ENCODE peak calls at places on chromosomes 1 and 21, in eight cellular contexts. One of them, this sample, is unnamed.

GRCh38 chr1:67556297-67556900 is 126.2 kb upstream of the SERBP1 start:
- DNase-seq in stimulated activated CD4-positive, alpha-beta T cell treated with anti-CD3 and anti-CD28 coated beads, Interleukin-4, amount 100 ng/mL, for 4 hours: no peak
- DNase-seq in activated CD4-positive, alpha-beta T cell treated with anti-CD3 and anti-CD28 coated beads, Interleukin-2, amount 50 U/mL, for 4 hours: no peak
- DNase-seq in cardiac fibroblast: no peak
- DNase-seq in heart right ventricle: no peak
- DNase-seq in activated T-cell treated with anti-CD3 and anti-CD28 coated beads, Interleukin-2, amount 50 U/mL, for 72 hours: no peak
- DNase-seq in left ventricle myocardium inferior: no peak
- DNase-seq in BE2C: no peak
- DNase-seq in this sample: no peak

GRCh38 chr1:26696191-26696644 is 403 bp downstream of the ARID1A start:
- DNase-seq in stimulated activated CD4-positive, alpha-beta T cell treated with anti-CD3 and anti-CD28 coated beads, Interleukin-4, amount 100 ng/mL, for 4 hours: no peak
- DNase-seq in activated T-cell treated with anti-CD3 and anti-CD28 coated beads, Interleukin-2, amount 50 U/mL, for 72 hours: peak; percentile 44
- DNase-seq in left ventricle myocardium inferior: peak; percentile 45
- DNase-seq in activated CD4-positive, alpha-beta T cell treated with anti-CD3 and anti-CD28 coated beads, Interleukin-2, amount 50 U/mL, for 4 hours: peak; percentile 21
- DNase-seq in cardiac fibroblast: no peak
- DNase-seq in heart right ventricle: peak; percentile 46
- DNase-seq in BE2C: peak; percentile 11
- DNase-seq in this sample: peak; percentile 56

GRCh38 chr1:108107658-108108057 is 92.5 kb downstream of the SLC25A24 start:
- DNase-seq in cardiac fibroblast: peak; percentile 90
- DNase-seq in stimulated activated CD4-positive, alpha-beta T cell treated with anti-CD3 and anti-CD28 coated beads, Interleukin-4, amount 100 ng/mL, for 4 hours: peak; percentile 27
- DNase-seq in left ventricle myocardium inferior: no peak
- DNase-seq in activated T-cell treated with anti-CD3 and anti-CD28 coated beads, Interleukin-2, amount 50 U/mL, for 72 hours: peak; percentile 43
- DNase-seq in BE2C: no peak
- DNase-seq in heart right ventricle: no peak
- DNase-seq in activated CD4-positive, alpha-beta T cell treated with anti-CD3 and anti-CD28 coated beads, Interleukin-2, amount 50 U/mL, for 4 hours: peak; percentile 31
- DNase-seq in this sample: no peak

GRCh38 chr1:79193211-79194079 is 186.9 kb upstream of the ADGRL4 start:
- DNase-seq in heart right ventricle: no peak
- DNase-seq in activated T-cell treated with anti-CD3 and anti-CD28 coated beads, Interleukin-2, amount 50 U/mL, for 72 hours: no peak
- DNase-seq in cardiac fibroblast: peak; percentile 95
- DNase-seq in activated CD4-positive, alpha-beta T cell treated with anti-CD3 and anti-CD28 coated beads, Interleukin-2, amount 50 U/mL, for 4 hours: no peak
- DNase-seq in stimulated activated CD4-positive, alpha-beta T cell treated with anti-CD3 and anti-CD28 coated beads, Interleukin-4, amount 100 ng/mL, for 4 hours: no peak
- DNase-seq in left ventricle myocardium inferior: no peak
- DNase-seq in BE2C: no peak
- DNase-seq in this sample: no peak

GRCh38 chr1:29237906-29238600 is 1.7 kb downstream of the PTPRU start:
- DNase-seq in heart right ventricle: peak; percentile 68
- DNase-seq in activated CD4-positive, alpha-beta T cell treated with anti-CD3 and anti-CD28 coated beads, Interleukin-2, amount 50 U/mL, for 4 hours: no peak
- DNase-seq in stimulated activated CD4-positive, alpha-beta T cell treated with anti-CD3 and anti-CD28 coated beads, Interleukin-4, amount 100 ng/mL, for 4 hours: no peak
- DNase-seq in activated T-cell treated with anti-CD3 and anti-CD28 coated beads, Interleukin-2, amount 50 U/mL, for 72 hours: no peak
- DNase-seq in cardiac fibroblast: peak; percentile 21
- DNase-seq in BE2C: peak; percentile 39
- DNase-seq in left ventricle myocardium inferior: peak; percentile 58
- DNase-seq in this sample: peak; percentile 86

GRCh38 chr1:205578780-205579571 is 52.8 kb downstream of the ELK4 start:
- DNase-seq in heart right ventricle: no peak
- DNase-seq in left ventricle myocardium inferior: no peak
- DNase-seq in stimulated activated CD4-positive, alpha-beta T cell treated with anti-CD3 and anti-CD28 coated beads, Interleukin-4, amount 100 ng/mL, for 4 hours: no peak
- DNase-seq in cardiac fibroblast: no peak
- DNase-seq in activated CD4-positive, alpha-beta T cell treated with anti-CD3 and anti-CD28 coated beads, Interleukin-2, amount 50 U/mL, for 4 hours: no peak
- DNase-seq in BE2C: no peak
- DNase-seq in activated T-cell treated with anti-CD3 and anti-CD28 coated beads, Interleukin-2, amount 50 U/mL, for 72 hours: no peak
- DNase-seq in this sample: peak; percentile 68

GRCh38 chr1:27009601-27010197 is 3.0 kb downstream of the TENT5B start:
- DNase-seq in left ventricle myocardium inferior: peak; percentile 53
- DNase-seq in heart right ventricle: peak; percentile 31
- DNase-seq in BE2C: no peak
- DNase-seq in activated CD4-positive, alpha-beta T cell treated with anti-CD3 and anti-CD28 coated beads, Interleukin-2, amount 50 U/mL, for 4 hours: no peak
- DNase-seq in cardiac fibroblast: no peak
- DNase-seq in stimulated activated CD4-positive, alpha-beta T cell treated with anti-CD3 and anti-CD28 coated beads, Interleukin-4, amount 100 ng/mL, for 4 hours: no peak
- DNase-seq in activated T-cell treated with anti-CD3 and anti-CD28 coated beads, Interleukin-2, amount 50 U/mL, for 72 hours: no peak
- DNase-seq in this sample: peak; percentile 57

GRCh38 chr1:92933459-92933858 is 27.8 kb downstream of the DIPK1A start:
- DNase-seq in heart right ventricle: no peak
- DNase-seq in left ventricle myocardium inferior: no peak
- DNase-seq in BE2C: no peak
- DNase-seq in activated CD4-positive, alpha-beta T cell treated with anti-CD3 and anti-CD28 coated beads, Interleukin-2, amount 50 U/mL, for 4 hours: no peak
- DNase-seq in stimulated activated CD4-positive, alpha-beta T cell treated with anti-CD3 and anti-CD28 coated beads, Interleukin-4, amount 100 ng/mL, for 4 hours: no peak
- DNase-seq in activated T-cell treated with anti-CD3 and anti-CD28 coated beads, Interleukin-2, amount 50 U/mL, for 72 hours: no peak
- DNase-seq in cardiac fibroblast: peak; percentile 14
- DNase-seq in this sample: no peak

GRCh38 chr1:153963850-153964331 is 554 bp upstream of the SLC39A1 start:
- DNase-seq in stimulated activated CD4-positive, alpha-beta T cell treated with anti-CD3 and anti-CD28 coated beads, Interleukin-4, amount 100 ng/mL, for 4 hours: no peak
- DNase-seq in activated CD4-positive, alpha-beta T cell treated with anti-CD3 and anti-CD28 coated beads, Interleukin-2, amount 50 U/mL, for 4 hours: no peak
- DNase-seq in activated T-cell treated with anti-CD3 and anti-CD28 coated beads, Interleukin-2, amount 50 U/mL, for 72 hours: peak; percentile 31
- DNase-seq in heart right ventricle: no peak
- DNase-seq in left ventricle myocardium inferior: peak; percentile 42
- DNase-seq in cardiac fibroblast: no peak
- DNase-seq in BE2C: no peak
- DNase-seq in this sample: no peak

GRCh38 chr1:8817413-8818324 is at the start of gene RERE:
- DNase-seq in stimulated activated CD4-positive, alpha-beta T cell treated with anti-CD3 and anti-CD28 coated beads, Interleukin-4, amount 100 ng/mL, for 4 hours: peak; percentile 94
- DNase-seq in activated CD4-positive, alpha-beta T cell treated with anti-CD3 and anti-CD28 coated beads, Interleukin-2, amount 50 U/mL, for 4 hours: peak; percentile 93
- DNase-seq in heart right ventricle: peak; percentile 96
- DNase-seq in cardiac fibroblast: peak; percentile 90
- DNase-seq in activated T-cell treated with anti-CD3 and anti-CD28 coated beads, Interleukin-2, amount 50 U/mL, for 72 hours: peak; percentile 99
- DNase-seq in BE2C: peak; percentile 90
- DNase-seq in left ventricle myocardium inferior: peak; percentile 94
- DNase-seq in this sample: peak; percentile 97

GRCh38 chr1:41673806-41674205 is 189.3 kb upstream of the EDN2 start:
- DNase-seq in left ventricle myocardium inferior: no peak
- DNase-seq in BE2C: no peak
- DNase-seq in heart right ventricle: no peak
- DNase-seq in activated T-cell treated with anti-CD3 and anti-CD28 coated beads, Interleukin-2, amount 50 U/mL, for 72 hours: peak; percentile 37
- DNase-seq in cardiac fibroblast: no peak
- DNase-seq in stimulated activated CD4-positive, alpha-beta T cell treated with anti-CD3 and anti-CD28 coated beads, Interleukin-4, amount 100 ng/mL, for 4 hours: peak; percentile 62
- DNase-seq in activated CD4-positive, alpha-beta T cell treated with anti-CD3 and anti-CD28 coated beads, Interleukin-2, amount 50 U/mL, for 4 hours: peak; percentile 36
- DNase-seq in this sample: no peak

GRCh38 chr1:31677949-31678348 is 25.9 kb downstream of the COL16A1 start:
- DNase-seq in stimulated activated CD4-positive, alpha-beta T cell treated with anti-CD3 and anti-CD28 coated beads, Interleukin-4, amount 100 ng/mL, for 4 hours: no peak
- DNase-seq in left ventricle myocardium inferior: no peak
- DNase-seq in BE2C: no peak
- DNase-seq in cardiac fibroblast: no peak
- DNase-seq in heart right ventricle: no peak
- DNase-seq in activated T-cell treated with anti-CD3 and anti-CD28 coated beads, Interleukin-2, amount 50 U/mL, for 72 hours: no peak
- DNase-seq in activated CD4-positive, alpha-beta T cell treated with anti-CD3 and anti-CD28 coated beads, Interleukin-2, amount 50 U/mL, for 4 hours: no peak
- DNase-seq in this sample: no peak

GRCh38 chr1:156627313-156627880 is 8.2 kb downstream of the HAPLN2 start:
- DNase-seq in heart right ventricle: no peak
- DNase-seq in activated T-cell treated with anti-CD3 and anti-CD28 coated beads, Interleukin-2, amount 50 U/mL, for 72 hours: peak; percentile 26
- DNase-seq in stimulated activated CD4-positive, alpha-beta T cell treated with anti-CD3 and anti-CD28 coated beads, Interleukin-4, amount 100 ng/mL, for 4 hours: peak; percentile 16
- DNase-seq in left ventricle myocardium inferior: no peak
- DNase-seq in cardiac fibroblast: peak; percentile 61
- DNase-seq in BE2C: peak; percentile 67
- DNase-seq in activated CD4-positive, alpha-beta T cell treated with anti-CD3 and anti-CD28 coated beads, Interleukin-2, amount 50 U/mL, for 4 hours: no peak
- DNase-seq in this sample: peak; percentile 24

GRCh38 chr1:115426271-115426771 is 88.3 kb upstream of the NGF start:
- DNase-seq in activated T-cell treated with anti-CD3 and anti-CD28 coated beads, Interleukin-2, amount 50 U/mL, for 72 hours: no peak
- DNase-seq in cardiac fibroblast: peak; percentile 83
- DNase-seq in left ventricle myocardium inferior: peak; percentile 74
- DNase-seq in activated CD4-positive, alpha-beta T cell treated with anti-CD3 and anti-CD28 coated beads, Interleukin-2, amount 50 U/mL, for 4 hours: no peak
- DNase-seq in heart right ventricle: peak; percentile 67
- DNase-seq in stimulated activated CD4-positive, alpha-beta T cell treated with anti-CD3 and anti-CD28 coated beads, Interleukin-4, amount 100 ng/mL, for 4 hours: no peak
- DNase-seq in BE2C: no peak
- DNase-seq in this sample: peak; percentile 92

GRCh38 chr21:44065428-44065827 is 41.8 kb upstream of the PWP2 start:
- DNase-seq in BE2C: no peak
- DNase-seq in heart right ventricle: no peak
- DNase-seq in activated T-cell treated with anti-CD3 and anti-CD28 coated beads, Interleukin-2, amount 50 U/mL, for 72 hours: peak; percentile 81
- DNase-seq in activated CD4-positive, alpha-beta T cell treated with anti-CD3 and anti-CD28 coated beads, Interleukin-2, amount 50 U/mL, for 4 hours: peak; percentile 67
- DNase-seq in cardiac fibroblast: peak; percentile 66
- DNase-seq in stimulated activated CD4-positive, alpha-beta T cell treated with anti-CD3 and anti-CD28 coated beads, Interleukin-4, amount 100 ng/mL, for 4 hours: peak; percentile 84
- DNase-seq in left ventricle myocardium inferior: no peak
- DNase-seq in this sample: no peak

GRCh38 chr21:34911360-34911759 is 137.7 kb downstream of the RUNX1 start:
- DNase-seq in cardiac fibroblast: no peak
- DNase-seq in left ventricle myocardium inferior: peak; percentile 16
- DNase-seq in BE2C: no peak
- DNase-seq in stimulated activated CD4-positive, alpha-beta T cell treated with anti-CD3 and anti-CD28 coated beads, Interleukin-4, amount 100 ng/mL, for 4 hours: no peak
- DNase-seq in heart right ventricle: no peak
- DNase-seq in activated T-cell treated with anti-CD3 and anti-CD28 coated beads, Interleukin-2, amount 50 U/mL, for 72 hours: no peak
- DNase-seq in activated CD4-positive, alpha-beta T cell treated with anti-CD3 and anti-CD28 coated beads, Interleukin-2, amount 50 U/mL, for 4 hours: no peak
- DNase-seq in this sample: peak; percentile 59

GRCh38 chr1:183282101-183282855 is 96.2 kb downstream of the LAMC2 start:
- DNase-seq in heart right ventricle: no peak
- DNase-seq in BE2C: no peak
- DNase-seq in activated T-cell treated with anti-CD3 and anti-CD28 coated beads, Interleukin-2, amount 50 U/mL, for 72 hours: no peak
- DNase-seq in stimulated activated CD4-positive, alpha-beta T cell treated with anti-CD3 and anti-CD28 coated beads, Interleukin-4, amount 100 ng/mL, for 4 hours: no peak
- DNase-seq in activated CD4-positive, alpha-beta T cell treated with anti-CD3 and anti-CD28 coated beads, Interleukin-2, amount 50 U/mL, for 4 hours: no peak
- DNase-seq in left ventricle myocardium inferior: no peak
- DNase-seq in cardiac fibroblast: no peak
- DNase-seq in this sample: no peak

GRCh38 chr1:169110691-169111447 is 4.4 kb downstream of the ATP1B1 start:
- DNase-seq in BE2C: no peak
- DNase-seq in left ventricle myocardium inferior: no peak
- DNase-seq in stimulated activated CD4-positive, alpha-beta T cell treated with anti-CD3 and anti-CD28 coated beads, Interleukin-4, amount 100 ng/mL, for 4 hours: no peak
- DNase-seq in activated T-cell treated with anti-CD3 and anti-CD28 coated beads, Interleukin-2, amount 50 U/mL, for 72 hours: no peak
- DNase-seq in cardiac fibroblast: peak; percentile 56
- DNase-seq in activated CD4-positive, alpha-beta T cell treated with anti-CD3 and anti-CD28 coated beads, Interleukin-2, amount 50 U/mL, for 4 hours: no peak
- DNase-seq in heart right ventricle: no peak
- DNase-seq in this sample: no peak

GRCh38 chr1:151326619-151327222 is 495 bp downstream of the PI4KB start:
- DNase-seq in activated CD4-positive, alpha-beta T cell treated with anti-CD3 and anti-CD28 coated beads, Interleukin-2, amount 50 U/mL, for 4 hours: peak; percentile 52
- DNase-seq in cardiac fibroblast: peak; percentile 61
- DNase-seq in BE2C: peak; percentile 20
- DNase-seq in heart right ventricle: no peak
- DNase-seq in stimulated activated CD4-positive, alpha-beta T cell treated with anti-CD3 and anti-CD28 coated beads, Interleukin-4, amount 100 ng/mL, for 4 hours: peak; percentile 71
- DNase-seq in left ventricle myocardium inferior: peak; percentile 47
- DNase-seq in activated T-cell treated with anti-CD3 and anti-CD28 coated beads, Interleukin-2, amount 50 U/mL, for 72 hours: peak; percentile 57
- DNase-seq in this sample: peak; percentile 79

GRCh38 chr21:46202592-46203202 is 18.4 kb upstream of the SPATC1L start:
- DNase-seq in activated CD4-positive, alpha-beta T cell treated with anti-CD3 and anti-CD28 coated beads, Interleukin-2, amount 50 U/mL, for 4 hours: no peak
- DNase-seq in activated T-cell treated with anti-CD3 and anti-CD28 coated beads, Interleukin-2, amount 50 U/mL, for 72 hours: no peak
- DNase-seq in BE2C: no peak
- DNase-seq in stimulated activated CD4-positive, alpha-beta T cell treated with anti-CD3 and anti-CD28 coated beads, Interleukin-4, amount 100 ng/mL, for 4 hours: no peak
- DNase-seq in left ventricle myocardium inferior: peak; percentile 14
- DNase-seq in cardiac fibroblast: peak; percentile 15
- DNase-seq in heart right ventricle: no peak
- DNase-seq in this sample: peak; percentile 27

GRCh38 chr1:178796013-178796412 is 71.0 kb downstream of the RALGPS2 start:
- DNase-seq in cardiac fibroblast: no peak
- DNase-seq in activated CD4-positive, alpha-beta T cell treated with anti-CD3 and anti-CD28 coated beads, Interleukin-2, amount 50 U/mL, for 4 hours: no peak
- DNase-seq in left ventricle myocardium inferior: no peak
- DNase-seq in activated T-cell treated with anti-CD3 and anti-CD28 coated beads, Interleukin-2, amount 50 U/mL, for 72 hours: no peak
- DNase-seq in BE2C: no peak
- DNase-seq in heart right ventricle: no peak
- DNase-seq in stimulated activated CD4-positive, alpha-beta T cell treated with anti-CD3 and anti-CD28 coated beads, Interleukin-4, amount 100 ng/mL, for 4 hours: no peak
- DNase-seq in this sample: no peak

GRCh38 chr1:15058261-15058660 is 95.3 kb upstream of the TMEM51 start:
- DNase-seq in activated CD4-positive, alpha-beta T cell treated with anti-CD3 and anti-CD28 coated beads, Interleukin-2, amount 50 U/mL, for 4 hours: no peak
- DNase-seq in left ventricle myocardium inferior: no peak
- DNase-seq in BE2C: no peak
- DNase-seq in cardiac fibroblast: no peak
- DNase-seq in activated T-cell treated with anti-CD3 and anti-CD28 coated beads, Interleukin-2, amount 50 U/mL, for 72 hours: no peak
- DNase-seq in stimulated activated CD4-positive, alpha-beta T cell treated with anti-CD3 and anti-CD28 coated beads, Interleukin-4, amount 100 ng/mL, for 4 hours: no peak
- DNase-seq in heart right ventricle: no peak
- DNase-seq in this sample: no peak

GRCh38 chr1:13677896-13678295 is 22.1 kb upstream of the PRDM2 start:
- DNase-seq in activated T-cell treated with anti-CD3 and anti-CD28 coated beads, Interleukin-2, amount 50 U/mL, for 72 hours: no peak
- DNase-seq in activated CD4-positive, alpha-beta T cell treated with anti-CD3 and anti-CD28 coated beads, Interleukin-2, amount 50 U/mL, for 4 hours: no peak
- DNase-seq in cardiac fibroblast: no peak
- DNase-seq in left ventricle myocardium inferior: no peak
- DNase-seq in heart right ventricle: no peak
- DNase-seq in BE2C: no peak
- DNase-seq in stimulated activated CD4-positive, alpha-beta T cell treated with anti-CD3 and anti-CD28 coated beads, Interleukin-4, amount 100 ng/mL, for 4 hours: no peak
- DNase-seq in this sample: no peak

GRCh38 chr1:39926343-39926769 is 24.6 kb upstream of the MYCL start:
- DNase-seq in activated CD4-positive, alpha-beta T cell treated with anti-CD3 and anti-CD28 coated beads, Interleukin-2, amount 50 U/mL, for 4 hours: no peak
- DNase-seq in cardiac fibroblast: peak; percentile 50
- DNase-seq in heart right ventricle: no peak
- DNase-seq in BE2C: peak; percentile 19
- DNase-seq in activated T-cell treated with anti-CD3 and anti-CD28 coated beads, Interleukin-2, amount 50 U/mL, for 72 hours: no peak
- DNase-seq in stimulated activated CD4-positive, alpha-beta T cell treated with anti-CD3 and anti-CD28 coated beads, Interleukin-4, amount 100 ng/mL, for 4 hours: no peak
- DNase-seq in left ventricle myocardium inferior: no peak
- DNase-seq in this sample: no peak

GRCh38 chr1:154344977-154345837 is 19.9 kb downstream of the ATP8B2 start:
- DNase-seq in activated T-cell treated with anti-CD3 and anti-CD28 coated beads, Interleukin-2, amount 50 U/mL, for 72 hours: peak; percentile 83
- DNase-seq in cardiac fibroblast: peak; percentile 73
- DNase-seq in stimulated activated CD4-positive, alpha-beta T cell treated with anti-CD3 and anti-CD28 coated beads, Interleukin-4, amount 100 ng/mL, for 4 hours: peak; percentile 62
- DNase-seq in activated CD4-positive, alpha-beta T cell treated with anti-CD3 and anti-CD28 coated beads, Interleukin-2, amount 50 U/mL, for 4 hours: peak; percentile 80
- DNase-seq in heart right ventricle: no peak
- DNase-seq in BE2C: peak; percentile 67
- DNase-seq in left ventricle myocardium inferior: no peak
- DNase-seq in this sample: no peak

GRCh38 chr21:15795533-15795932 is 65.8 kb downstream of the USP25 start:
- DNase-seq in activated CD4-positive, alpha-beta T cell treated with anti-CD3 and anti-CD28 coated beads, Interleukin-2, amount 50 U/mL, for 4 hours: no peak
- DNase-seq in BE2C: no peak
- DNase-seq in stimulated activated CD4-positive, alpha-beta T cell treated with anti-CD3 and anti-CD28 coated beads, Interleukin-4, amount 100 ng/mL, for 4 hours: no peak
- DNase-seq in heart right ventricle: no peak
- DNase-seq in left ventricle myocardium inferior: no peak
- DNase-seq in cardiac fibroblast: no peak
- DNase-seq in activated T-cell treated with anti-CD3 and anti-CD28 coated beads, Interleukin-2, amount 50 U/mL, for 72 hours: no peak
- DNase-seq in this sample: no peak

GRCh38 chr1:56477164-56478111 is 101.9 kb downstream of the PLPP3 start:
- DNase-seq in left ventricle myocardium inferior: peak; percentile 80
- DNase-seq in heart right ventricle: peak; percentile 79
- DNase-seq in stimulated activated CD4-positive, alpha-beta T cell treated with anti-CD3 and anti-CD28 coated beads, Interleukin-4, amount 100 ng/mL, for 4 hours: no peak
- DNase-seq in BE2C: peak; percentile 19
- DNase-seq in cardiac fibroblast: peak; percentile 52
- DNase-seq in activated CD4-positive, alpha-beta T cell treated with anti-CD3 and anti-CD28 coated beads, Interleukin-2, amount 50 U/mL, for 4 hours: no peak
- DNase-seq in activated T-cell treated with anti-CD3 and anti-CD28 coated beads, Interleukin-2, amount 50 U/mL, for 72 hours: no peak
- DNase-seq in this sample: peak; percentile 78

GRCh38 chr21:39885119-39885848 is 18.0 kb downstream of the PCP4 start:
- DNase-seq in activated CD4-positive, alpha-beta T cell treated with anti-CD3 and anti-CD28 coated beads, Interleukin-2, amount 50 U/mL, for 4 hours: no peak
- DNase-seq in cardiac fibroblast: no peak
- DNase-seq in left ventricle myocardium inferior: peak; percentile 45
- DNase-seq in heart right ventricle: peak; percentile 52
- DNase-seq in BE2C: peak; percentile 58
- DNase-seq in activated T-cell treated with anti-CD3 and anti-CD28 coated beads, Interleukin-2, amount 50 U/mL, for 72 hours: no peak
- DNase-seq in stimulated activated CD4-positive, alpha-beta T cell treated with anti-CD3 and anti-CD28 coated beads, Interleukin-4, amount 100 ng/mL, for 4 hours: no peak
- DNase-seq in this sample: peak; percentile 63

GRCh38 chr1:68174173-68175113 is 57.9 kb downstream of the WLS start:
- DNase-seq in activated T-cell treated with anti-CD3 and anti-CD28 coated beads, Interleukin-2, amount 50 U/mL, for 72 hours: no peak
- DNase-seq in activated CD4-positive, alpha-beta T cell treated with anti-CD3 and anti-CD28 coated beads, Interleukin-2, amount 50 U/mL, for 4 hours: no peak
- DNase-seq in cardiac fibroblast: peak; percentile 97
- DNase-seq in heart right ventricle: peak; percentile 23
- DNase-seq in stimulated activated CD4-positive, alpha-beta T cell treated with anti-CD3 and anti-CD28 coated beads, Interleukin-4, amount 100 ng/mL, for 4 hours: no peak
- DNase-seq in BE2C: no peak
- DNase-seq in left ventricle myocardium inferior: no peak
- DNase-seq in this sample: peak; percentile 76

GRCh38 chr1:248831842-248832241 is 6.1 kb upstream of the SH3BP5L start:
- DNase-seq in activated CD4-positive, alpha-beta T cell treated with anti-CD3 and anti-CD28 coated beads, Interleukin-2, amount 50 U/mL, for 4 hours: no peak
- DNase-seq in activated T-cell treated with anti-CD3 and anti-CD28 coated beads, Interleukin-2, amount 50 U/mL, for 72 hours: no peak
- DNase-seq in cardiac fibroblast: no peak
- DNase-seq in BE2C: no peak
- DNase-seq in left ventricle myocardium inferior: no peak
- DNase-seq in stimulated activated CD4-positive, alpha-beta T cell treated with anti-CD3 and anti-CD28 coated beads, Interleukin-4, amount 100 ng/mL, for 4 hours: no peak
- DNase-seq in heart right ventricle: no peak
- DNase-seq in this sample: no peak

GRCh38 chr1:204828352-204828850 is 42.3 kb upstream of the NFASC start:
- DNase-seq in activated T-cell treated with anti-CD3 and anti-CD28 coated beads, Interleukin-2, amount 50 U/mL, for 72 hours: peak; percentile 66
- DNase-seq in heart right ventricle: peak; percentile 79
- DNase-seq in stimulated activated CD4-positive, alpha-beta T cell treated with anti-CD3 and anti-CD28 coated beads, Interleukin-4, amount 100 ng/mL, for 4 hours: peak; percentile 5
- DNase-seq in BE2C: peak; percentile 92
- DNase-seq in cardiac fibroblast: peak; percentile 31
- DNase-seq in left ventricle myocardium inferior: peak; percentile 78
- DNase-seq in activated CD4-positive, alpha-beta T cell treated with anti-CD3 and anti-CD28 coated beads, Interleukin-2, amount 50 U/mL, for 4 hours: no peak
- DNase-seq in this sample: peak; percentile 63

GRCh38 chr1:36132029-36132428 is 7.0 kb upstream of the COL8A2 start:
- DNase-seq in BE2C: no peak
- DNase-seq in left ventricle myocardium inferior: no peak
- DNase-seq in cardiac fibroblast: no peak
- DNase-seq in activated CD4-positive, alpha-beta T cell treated with anti-CD3 and anti-CD28 coated beads, Interleukin-2, amount 50 U/mL, for 4 hours: no peak
- DNase-seq in heart right ventricle: no peak
- DNase-seq in activated T-cell treated with anti-CD3 and anti-CD28 coated beads, Interleukin-2, amount 50 U/mL, for 72 hours: no peak
- DNase-seq in stimulated activated CD4-positive, alpha-beta T cell treated with anti-CD3 and anti-CD28 coated beads, Interleukin-4, amount 100 ng/mL, for 4 hours: no peak
- DNase-seq in this sample: no peak

GRCh38 chr1:222420621-222421020 is 127.3 kb downstream of the HHIPL2 start:
- DNase-seq in activated T-cell treated with anti-CD3 and anti-CD28 coated beads, Interleukin-2, amount 50 U/mL, for 72 hours: no peak
- DNase-seq in left ventricle myocardium inferior: no peak
- DNase-seq in stimulated activated CD4-positive, alpha-beta T cell treated with anti-CD3 and anti-CD28 coated beads, Interleukin-4, amount 100 ng/mL, for 4 hours: no peak
- DNase-seq in BE2C: no peak
- DNase-seq in cardiac fibroblast: no peak
- DNase-seq in heart right ventricle: no peak
- DNase-seq in activated CD4-positive, alpha-beta T cell treated with anti-CD3 and anti-CD28 coated beads, Interleukin-2, amount 50 U/mL, for 4 hours: no peak
- DNase-seq in this sample: no peak

GRCh38 chr1:24391882-24392603 is 21.5 kb downstream of the STPG1 start:
- DNase-seq in BE2C: peak; percentile 51
- DNase-seq in left ventricle myocardium inferior: peak; percentile 49
- DNase-seq in stimulated activated CD4-positive, alpha-beta T cell treated with anti-CD3 and anti-CD28 coated beads, Interleukin-4, amount 100 ng/mL, for 4 hours: peak; percentile 49
- DNase-seq in heart right ventricle: peak; percentile 55
- DNase-seq in activated T-cell treated with anti-CD3 and anti-CD28 coated beads, Interleukin-2, amount 50 U/mL, for 72 hours: peak; percentile 76
- DNase-seq in activated CD4-positive, alpha-beta T cell treated with anti-CD3 and anti-CD28 coated beads, Interleukin-2, amount 50 U/mL, for 4 hours: peak; percentile 54
- DNase-seq in cardiac fibroblast: peak; percentile 74
- DNase-seq in this sample: peak; percentile 71

This sample was measured in aorta.